ENCODE peak calls at places on chromosomes 5 and 9, in nine cellular contexts. A is fibroblast of mammary gland; K is RWPE1; V is CD8-positive, alpha-beta T cell; R is foreskin fibroblast; I is mesothelial cell of epicardium; F is RWPE2; P is Calu3; B is heart right ventricle. O is an unnamed sample.

GRCh38 chr9:129316281-129317030 is 138.4 kb upstream of the IER5L start:
- DNase-seq in A (no peak), K (no peak), V (no peak), R (no peak), I (peak; percentile 10), F (no peak), P (no peak), B (no peak), O (no peak)

GRCh38 chr9:76873056-76873792 is 32.7 kb downstream of the PRUNE2 start:
- DNase-seq in A (peak; percentile 75), K (no peak), V (no peak), R (peak; percentile 57), I (no peak), F (no peak), P (no peak), B (no peak), O (no peak)

GRCh38 chr5:172956228-172956627 is 3.0 kb upstream of the RPL26L1 start:
- DNase-seq in A (no peak), K (no peak), V (no peak), R (no peak), I (no peak), F (no peak), P (no peak), B (no peak), O (no peak)

GRCh38 chr9:96256800-96257199 is 45.2 kb downstream of the HSD17B3 start:
- DNase-seq in A (no peak), K (peak; percentile 92), V (no peak), R (no peak), I (no peak), F (no peak), P (no peak), B (no peak), O (no peak)

GRCh38 chr9:75033789-75034473 is 5.8 kb upstream of the CARNMT1 start:
- DNase-seq in A (no peak), K (no peak), V (no peak), R (no peak), I (no peak), F (no peak), P (no peak), B (no peak), O (no peak)

GRCh38 chr9:129252937-129253819 is 75.1 kb upstream of the IER5L start:
- DNase-seq in A (no peak), K (no peak), V (no peak), R (no peak), I (no peak), F (peak; percentile 31), P (no peak), B (peak; percentile 69), O (no peak)

GRCh38 chr9:73039253-73039915 is 86.5 kb upstream of the ALDH1A1 start:
- DNase-seq in A (peak; percentile 78), K (no peak), V (no peak), R (peak; percentile 34), I (no peak), F (no peak), P (no peak), B (no peak), O (peak; percentile 6)

GRCh38 chr5:36768450-36768849 is 108.1 kb upstream of the NIPBL start:
- DNase-seq in A (no peak), K (no peak), V (no peak), R (no peak), I (no peak), F (no peak), P (no peak), B (no peak), O (no peak)

GRCh38 chr5:81579525-81579924 is 171.4 kb downstream of the SSBP2 start:
- DNase-seq in A (peak; percentile 30), K (no peak), V (no peak), R (peak; percentile 7), I (no peak), F (no peak), P (no peak), B (no peak), O (no peak)

GRCh38 chr5:103510851-103511553 is 51.6 kb downstream of the NUDT12 start:
- DNase-seq in A (no peak), K (no peak), V (no peak), R (no peak), I (no peak), F (no peak), P (no peak), B (no peak), O (no peak)

GRCh38 chr9:85610074-85610855 is 131.5 kb downstream of the AGTPBP1 start:
- DNase-seq in A (peak; percentile 83), K (peak; percentile 92), V (peak; percentile 27), R (peak; percentile 59), I (no peak), F (no peak), P (peak; percentile 31), B (no peak), O (peak; percentile 73)

GRCh38 chr9:108469654-108470053 is 386.1 kb downstream of the ACTL7B start:
- DNase-seq in A (peak; percentile 93), K (peak; percentile 68), V (no peak), R (peak; percentile 81), I (no peak), F (no peak), P (no peak), B (no peak), O (peak; percentile 39)

GRCh38 chr5:122847687-122848081 is 2.3 kb downstream of the SNX24 start:
- DNase-seq in A (no peak), K (no peak), V (no peak), R (no peak), I (no peak), F (no peak), P (no peak), B (no peak), O (no peak)

GRCh38 chr9:130847306-130848217 is 12.5 kb downstream of the ABL1 start:
- DNase-seq in A (peak; percentile 100), K (peak; percentile 97), V (no peak), R (peak; percentile 99), I (no peak), F (peak; percentile 85), P (no peak), B (peak; percentile 39), O (peak; percentile 99)

DNA sequence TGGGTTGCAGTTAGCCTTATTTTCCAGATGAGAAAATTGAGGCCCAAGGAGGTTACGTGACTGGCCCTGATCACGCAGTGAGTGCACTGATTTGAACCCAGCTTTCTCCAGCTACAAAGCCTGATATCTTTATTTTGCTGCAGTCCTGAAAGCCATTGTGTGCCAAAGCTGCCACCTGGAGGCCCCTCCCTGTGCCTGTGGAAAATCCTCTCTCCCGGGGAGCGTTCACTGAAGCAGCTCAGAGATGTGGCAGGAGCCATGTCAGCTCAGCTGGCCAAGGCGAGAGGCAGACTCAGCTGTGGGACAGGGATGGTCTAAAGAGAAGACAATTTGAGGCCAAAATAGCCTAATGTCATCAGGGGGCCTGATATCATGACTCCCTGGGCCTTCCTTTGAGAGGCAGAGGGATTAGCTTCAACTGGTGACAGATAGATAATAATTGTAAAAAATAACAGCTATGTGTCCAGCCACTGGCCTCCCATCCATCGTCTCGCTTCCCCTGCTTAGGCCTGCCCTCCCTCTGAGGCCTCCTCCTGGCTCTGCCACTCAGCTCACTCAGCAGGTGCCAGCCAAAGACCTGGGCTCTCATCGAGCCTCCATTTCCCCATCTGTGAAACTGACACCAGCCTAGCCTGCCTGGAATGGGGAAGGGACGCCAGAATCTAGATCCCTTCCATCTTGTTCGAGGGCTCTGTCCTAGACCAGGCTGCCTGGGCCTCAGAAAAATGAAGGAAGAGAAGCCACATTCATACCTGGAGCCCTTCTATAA is 74.3 kb upstream of the GGTA1 start:
- DNase-seq in A (no peak), K (no peak), V (no peak), R (no peak), I (no peak), F (no peak), P (no peak), B (no peak), O (no peak)
- TF ChIP-seq CTCF in A (no peak), K (no peak), V (no peak), R (no peak), I (no peak), F (peak; percentile 16), P (no peak), B (no peak), O (no peak)

DNA sequence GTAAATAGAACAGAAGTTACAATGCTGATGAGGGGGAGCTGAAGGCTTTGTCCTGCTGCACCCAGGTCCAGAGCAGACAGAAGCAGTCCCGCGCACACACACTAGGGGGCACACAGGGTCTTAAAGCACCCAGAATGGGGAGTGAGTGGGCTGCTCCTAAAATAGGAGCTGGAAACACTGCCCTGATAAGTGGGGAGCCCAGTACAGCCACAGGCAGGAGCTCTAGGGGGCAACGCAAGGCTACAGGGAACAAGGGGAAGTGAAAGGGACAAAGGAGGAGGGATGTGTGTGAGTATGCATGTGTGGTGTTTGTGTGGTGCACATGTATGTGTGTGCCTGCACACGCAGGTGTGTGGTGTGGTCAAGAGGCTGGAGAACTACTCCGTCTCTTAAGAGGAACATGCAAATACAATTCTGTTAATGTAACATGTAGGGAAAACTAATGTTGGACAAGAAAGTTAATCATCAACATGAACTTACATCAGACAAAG is 191.5 kb downstream of the ROR2 start:
- DNase-seq in A (peak; percentile 69), K (peak; percentile 48), V (no peak), R (peak; percentile 28), I (peak; percentile 69), F (no peak), P (peak; percentile 42), B (no peak), O (peak; percentile 38)
- TF ChIP-seq CTCF in A (peak; percentile 89), K (peak; percentile 61), V (no peak), R (peak; percentile 93), I (peak; percentile 50), F (peak; percentile 44), P (peak; percentile 57), B (peak; percentile 12), O (peak; percentile 79)

GRCh38 chr5:179217956-179218355 is 127.3 kb downstream of the ADAMTS2 start:
- DNase-seq in A (no peak), K (no peak), V (no peak), R (no peak), I (no peak), F (no peak), P (no peak), B (no peak), O (no peak)
- TF ChIP-seq CTCF in A (no peak), K (no peak), V (no peak), R (no peak), I (no peak), F (no peak), P (no peak), B (no peak), O (no peak)

GRCh38 chr5:59182722-59183121 is 599.8 kb downstream of the RAB3C start:
- DNase-seq in A (no peak), K (no peak), V (no peak), R (no peak), I (no peak), F (no peak), P (no peak), B (no peak), O (no peak)

GRCh38 chr5:59185757-59186385 is 603.0 kb downstream of the RAB3C start:
- DNase-seq in A (no peak), K (no peak), V (no peak), R (no peak), I (no peak), F (no peak), P (no peak), B (no peak), O (no peak)

GRCh38 chr5:59186623-59187022 is 603.7 kb downstream of the RAB3C start:
- DNase-seq in A (peak; percentile 27), K (no peak), V (no peak), R (no peak), I (no peak), F (no peak), P (no peak), B (no peak), O (no peak)

GRCh38 chr5:59187772-59188347 is 605.0 kb downstream of the RAB3C start:
- DNase-seq in A (peak; percentile 56), K (no peak), V (no peak), R (peak; percentile 27), I (no peak), F (no peak), P (no peak), B (no peak), O (no peak)

GRCh38 chr5:59184769-59185168 is 601.9 kb downstream of the RAB3C start:
- DNase-seq in A (no peak), K (no peak), V (no peak), R (no peak), I (no peak), F (no peak), P (no peak), B (no peak), O (no peak)
- TF ChIP-seq CTCF in A (no peak), K (no peak), V (no peak), R (no peak), I (no peak), F (no peak), P (no peak), B (no peak), O (no peak)